ENCODE peak calls at places on chromosomes 16 and 17, in five cellular contexts. O is PC-9, W is stomach, J is gastrocnemius medialis, Z is H9. Y is an unnamed sample.
A peak's percentile ranks its signal among the peaks of the same experiment; 100 is the strongest.

GRCh38 chr16:11796227-11797165 is 562 bp downstream of the ZC3H7A start:
- DNase-seq in O (no peak), W (peak; percentile 62), J (peak; percentile 50), Z (peak; percentile 61), Y (peak; percentile 74)

GRCh38 chr16:23324727-23325126 is 22.6 kb downstream of the SCNN1B start:
- DNase-seq in O (peak; percentile 82), W (peak; percentile 78), J (peak; percentile 50), Z (no peak), Y (no peak)

GRCh38 chr16:27528294-27528693 is 21.4 kb downstream of the GTF3C1 start:
- DNase-seq in O (no peak), W (no peak), J (no peak), Z (no peak), Y (no peak)

GRCh38 chr16:86338403-86339115 is 171.8 kb upstream of the FOXF1 start:
- DNase-seq in O (no peak), W (no peak), J (no peak), Z (no peak), Y (no peak)

GRCh38 chr17:44794699-44795413 is 35.2 kb downstream of the GJC1 start:
- DNase-seq in O (peak; percentile 83), W (no peak), J (no peak), Z (no peak), Y (no peak)

GRCh38 chr17:48904428-48904827 is 3.8 kb upstream of the UBE2Z start:
- DNase-seq in O (no peak), W (no peak), J (no peak), Z (no peak), Y (no peak)

GRCh38 chr17:1399366-1399678 is 700 bp downstream of the YWHAE start:
- DNase-seq in O (no peak), W (peak; percentile 45), J (no peak), Z (no peak), Y (no peak)

GRCh38 chr16:88542231-88542630 is 28.0 kb upstream of the ZC3H18 start:
- DNase-seq in O (no peak), W (no peak), J (no peak), Z (no peak), Y (no peak)

GRCh38 chr16:85391769-85392583 is 221.1 kb upstream of the GSE1 start:
- DNase-seq in O (no peak), W (no peak), J (no peak), Z (no peak), Y (peak; percentile 36)

GRCh38 chr17:39270923-39271322 is 45.2 kb upstream of the STAC2 start:
- DNase-seq in O (no peak), W (no peak), J (no peak), Z (no peak), Y (no peak)

GRCh38 chr16:83095926-83096692 is 469.3 kb downstream of the CDH13 start:
- DNase-seq in O (no peak), W (no peak), J (no peak), Z (no peak), Y (no peak)

GRCh38 chr17:28613916-28614315 is at the start of gene RSKR:
- DNase-seq in O (no peak), W (no peak), J (no peak), Z (no peak), Y (no peak)

GRCh38 chr17:17236295-17237025 is 508 bp downstream of the FLCN start:
- DNase-seq in O (peak; percentile 43), W (no peak), J (peak; percentile 78), Z (no peak), Y (no peak)

GRCh38 chr16:14014284-14014625 is 56.9 kb upstream of the MRTFB start:
- DNase-seq in O (no peak), W (no peak), J (no peak), Z (no peak), Y (no peak)

GRCh38 chr16:21611546-21612384 is 12.4 kb downstream of the METTL9 start:
- DNase-seq in O (peak; percentile 74), W (no peak), J (no peak), Z (no peak), Y (no peak)

GRCh38 chr17:65593870-65594584 is 32.6 kb upstream of the AXIN2 start:
- DNase-seq in O (no peak), W (no peak), J (no peak), Z (peak; percentile 69), Y (no peak)

GRCh38 chr17:45792995-45793755 is 9.1 kb downstream of the CRHR1 start:
- DNase-seq in O (no peak), W (no peak), J (no peak), Z (no peak), Y (no peak)

GRCh38 chr17:60173304-60173807 is 23.6 kb downstream of the CA4 start:
- DNase-seq in O (no peak), W (no peak), J (no peak), Z (no peak), Y (no peak)

GRCh38 chr16:89037261-89038152 is 56.1 kb upstream of the ACSF3 start:
- DNase-seq in O (no peak), W (no peak), J (no peak), Z (peak; percentile 74), Y (peak; percentile 14)

GRCh38 chr16:1279081-1279944 is 23.4 kb downstream of the TPSD1 start:
- DNase-seq in O (no peak), W (no peak), J (no peak), Z (no peak), Y (no peak)

GRCh38 chr16:53309457-53309856 is 124.8 kb upstream of the RBL2 start:
- DNase-seq in O (no peak), W (no peak), J (no peak), Z (no peak), Y (no peak)

GRCh38 chr17:78329263-78330059 is 30.4 kb downstream of the SOCS3 start:
- DNase-seq in O (peak; percentile 70), W (no peak), J (no peak), Z (no peak), Y (no peak)

GRCh38 chr17:55294042-55294751 is 29.4 kb downstream of the HLF start:
- DNase-seq in O (no peak), W (no peak), J (no peak), Z (no peak), Y (no peak)

GRCh38 chr17:2672026-2672425 is 39.5 kb downstream of the CLUH start:
- DNase-seq in O (no peak), W (no peak), J (no peak), Z (no peak), Y (no peak)

GRCh38 chr17:80962356-80963329 is 29.0 kb upstream of the CHMP6 start:
- DNase-seq in O (no peak), W (no peak), J (no peak), Z (no peak), Y (no peak)
- H3K27ac ChIP-seq in O (no peak overlapping the region), W (peak overlapping the region; percentile 88), J (peak overlapping the region; percentile 66), Z (no peak overlapping the region), Y (peak overlapping the region; percentile 81)

GRCh38 chr17:36850794-36851193 is 86.5 kb upstream of the LHX1 start:
- DNase-seq in O (peak; percentile 61), W (no peak), J (no peak), Z (no peak), Y (no peak)

GRCh38 chr17:36847293-36847645 is 90.0 kb upstream of the LHX1 start:
- DNase-seq in O (no peak), W (no peak), J (no peak), Z (no peak), Y (no peak)

GRCh38 chr17:36851230-36851629 is 86.0 kb upstream of the LHX1 start:
- DNase-seq in O (peak; percentile 85), W (no peak), J (no peak), Z (no peak), Y (no peak)

GRCh38 chr17:36848008-36848902 is 89.0 kb upstream of the LHX1 start:
- DNase-seq in O (no peak), W (no peak), J (no peak), Z (no peak), Y (no peak)

GRCh38 chr17:36849871-36850348 is 87.4 kb upstream of the LHX1 start:
- DNase-seq in O (no peak), W (no peak), J (no peak), Z (no peak), Y (no peak)
- TF ChIP-seq CTCF in O (peak; percentile 40), W (no peak), J (no peak), Z (peak; percentile 44), Y (no peak)

GRCh38 chr17:74761419-74761818 is 13.0 kb downstream of the NHERF1 start:
- DNase-seq in O (no peak), W (no peak), J (no peak), Z (no peak), Y (no peak)
- H3K4me1 ChIP-seq in O (peaks cover 49% of the 10 kb centered on the region), W (peaks cover 78% of the 10 kb centered on the region), J (peaks cover 9% of the 10 kb centered on the region), Z (peaks cover 11% of the 10 kb centered on the region), Y (peaks cover 10% of the 10 kb centered on the region)

DNA sequence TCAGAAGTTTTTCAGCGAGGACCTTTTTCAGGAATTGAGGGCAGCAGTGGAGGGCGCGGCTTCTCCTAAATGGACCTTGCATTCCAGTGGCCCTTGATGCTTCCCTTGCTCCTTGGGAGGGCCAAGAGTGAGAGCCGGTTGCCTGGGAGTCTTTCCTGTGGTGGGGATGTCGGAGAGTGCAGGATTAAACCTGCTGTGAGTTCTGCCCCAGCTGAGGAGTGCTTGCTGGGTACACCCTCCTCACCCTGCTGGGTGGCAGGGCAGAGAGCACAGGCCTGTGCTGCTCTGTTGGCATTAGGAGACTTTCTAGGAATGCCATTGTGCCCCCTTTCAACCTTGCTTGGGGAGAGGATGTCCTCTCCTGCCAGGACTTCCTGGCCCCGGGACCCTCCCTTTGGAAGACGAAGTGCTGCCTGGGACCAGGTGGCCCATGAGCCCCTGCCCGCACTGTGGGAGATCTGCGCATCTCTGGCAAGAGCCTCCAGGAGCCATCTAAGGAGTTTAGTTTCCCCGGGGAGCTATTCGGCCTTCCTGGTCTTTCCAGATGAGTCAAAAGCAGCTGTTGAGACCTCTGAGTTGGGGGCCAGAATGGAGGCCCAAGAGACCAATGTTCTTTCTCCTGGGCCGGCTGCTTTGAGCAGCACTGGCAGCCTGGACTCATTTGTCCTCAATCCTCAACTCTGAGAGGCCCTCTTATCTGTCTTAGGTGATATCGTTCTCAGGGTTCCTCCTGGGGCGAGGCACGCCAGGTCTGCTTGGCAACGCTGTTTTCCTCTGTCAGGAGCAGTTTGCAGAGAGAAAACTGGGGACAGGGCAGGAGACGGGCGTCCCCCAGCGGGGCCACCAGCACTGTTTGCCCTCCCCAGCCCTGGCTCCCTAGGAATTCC is 5.6 kb downstream of the LLGL2 start:
- DNase-seq in O (no peak), W (peak; percentile 55), J (no peak), Z (peak; percentile 40), Y (no peak)
- H3K27ac ChIP-seq in O (peak overlapping the region; percentile 89), W (peak overlapping the region; percentile 46), J (no peak overlapping the region), Z (no peak overlapping the region), Y (no peak overlapping the region)

GRCh38 chr16:55773859-55774549 is 58.9 kb downstream of the CES1 start:
- DNase-seq in O (no peak), W (no peak), J (no peak), Z (no peak), Y (no peak)
- TF ChIP-seq CTCF in O (no peak), W (no peak), J (no peak), Z (no peak), Y (no peak)

DNA sequence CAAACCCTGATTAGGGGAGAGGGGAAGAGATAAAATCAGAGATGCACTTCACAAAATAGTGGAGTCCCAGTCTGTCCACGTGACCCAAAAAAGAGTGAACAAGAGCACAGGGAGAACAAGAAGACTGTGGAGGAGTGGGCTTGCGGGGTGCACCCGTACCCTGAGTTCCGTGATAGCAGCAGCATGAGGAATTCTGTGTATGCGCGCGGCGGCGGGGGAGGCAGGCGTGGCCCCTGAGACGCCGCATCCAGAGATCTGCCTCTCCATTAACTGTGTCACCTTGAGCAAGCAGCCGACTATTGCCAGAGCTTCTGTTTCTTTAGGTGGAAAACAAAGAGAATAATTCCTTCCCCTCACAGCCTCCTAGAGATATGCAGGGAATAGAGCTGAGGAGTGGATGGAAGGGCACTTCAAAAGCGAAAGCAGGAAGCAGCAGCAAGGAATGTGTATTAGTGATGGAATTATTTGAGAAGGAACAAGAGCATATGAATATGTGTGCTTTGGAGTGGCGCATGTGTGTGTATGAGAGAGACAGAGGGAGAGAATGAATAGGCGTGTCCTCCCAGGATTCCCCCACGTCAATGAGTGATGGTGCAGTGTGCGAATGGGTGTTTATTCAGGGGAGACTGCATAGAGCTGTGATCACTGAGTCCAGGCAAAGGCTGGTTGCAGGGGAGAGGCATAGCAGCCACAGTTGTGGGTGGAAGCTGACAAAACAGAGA is 10.4 kb upstream of the SOX9 start:
- DNase-seq in O (no peak), W (no peak), J (no peak), Z (no peak), Y (no peak)
- H3K4me1 ChIP-seq in O (peaks cover 10% of the 10 kb centered on the region), W (no peaks in the 10 kb centered on the region), J (no peaks in the 10 kb centered on the region), Z (peaks cover 17% of the 10 kb centered on the region), Y (no peaks in the 10 kb centered on the region)